ENCODE peak calls at places on chromosomes 5 and 9, in seven cellular contexts. C is cardiac muscle cell, E is GM19239, Q is AG20443, G is vagina, R is HFFc6, S is anterior cingulate cortex. U is an unnamed sample.

GRCh38 chr9:117763314-117763713 is 59.1 kb downstream of the TLR4 start:
- DNase-seq in R (peak; percentile 46), G (no peak), S (no peak), C (peak; percentile 45), Q (peak; percentile 39), E (no peak), U (peak; percentile 23)

GRCh38 chr5:137034213-137034612 is 464.9 kb downstream of the SPOCK1 start:
- DNase-seq in C (no peak), S (no peak), R (no peak), E (no peak), Q (no peak), G (no peak), U (no peak)

GRCh38 chr5:132473019-132473531 is 17.5 kb downstream of the IRF1 start:
- DNase-seq in S (no peak), G (no peak), Q (no peak), C (no peak), R (no peak), E (no peak), U (no peak)

GRCh38 chr5:39187873-39188731 is 31.3 kb downstream of the FYB1 start:
- DNase-seq in C (no peak), S (no peak), Q (no peak), E (no peak), R (peak; percentile 19), G (no peak), U (no peak)

GRCh38 chr5:144583493-144584154 is 413.0 kb downstream of the KCTD16 start:
- DNase-seq in G (no peak), C (no peak), S (no peak), R (no peak), Q (no peak), E (no peak), U (no peak)

GRCh38 chr5:111072949-111073682 is 1.6 kb downstream of the TSLP start:
- DNase-seq in E (no peak), G (no peak), Q (peak; percentile 38), S (no peak), C (peak; percentile 40), R (no peak), U (peak; percentile 74)

GRCh38 chr5:150333400-150333799 is 24.1 kb upstream of the TCOF1 start:
- DNase-seq in R (no peak), Q (no peak), G (no peak), E (no peak), S (no peak), C (no peak), U (no peak)

GRCh38 chr9:114515528-114515927 is 10.3 kb upstream of the WHRN start:
- DNase-seq in R (no peak), C (no peak), G (no peak), E (no peak), S (no peak), Q (no peak), U (no peak)

GRCh38 chr5:173327948-173328895 is at the start of gene STC2:
- DNase-seq in E (peak; percentile 71), Q (peak; percentile 92), R (peak; percentile 93), C (peak; percentile 89), G (no peak), S (no peak), U (peak; percentile 99)

GRCh38 chr9:86792136-86792535 is 155.2 kb downstream of the GAS1 start:
- DNase-seq in C (no peak), E (no peak), S (no peak), Q (no peak), G (no peak), R (peak; percentile 3), U (no peak)

GRCh38 chr9:129352157-129352870 is 174.3 kb upstream of the IER5L start:
- DNase-seq in G (no peak), R (no peak), S (no peak), E (no peak), C (peak; percentile 43), Q (peak; percentile 59), U (no peak)

GRCh38 chr5:130762031-130762430 is 403.0 kb downstream of the HINT1 start:
- DNase-seq in Q (peak; percentile 11), S (no peak), R (no peak), C (peak; percentile 10), E (no peak), G (no peak), U (no peak)

GRCh38 chr5:56490971-56491468 is 257.9 kb upstream of the ANKRD55 start:
- DNase-seq in E (no peak), R (no peak), Q (no peak), G (no peak), S (no peak), C (peak; percentile 58), U (no peak)

GRCh38 chr9:77876091-77876490 is 155.5 kb downstream of the GNAQ start:
- DNase-seq in R (no peak), G (no peak), Q (peak; percentile 28), S (no peak), E (no peak), C (peak; percentile 75), U (no peak)

GRCh38 chr5:116576043-116576713 is 1.6 kb upstream of the SEMA6A start:
- DNase-seq in G (no peak), C (peak; percentile 76), R (no peak), Q (peak; percentile 79), S (peak; percentile 27), E (peak; percentile 54), U (peak; percentile 31)

GRCh38 chr9:34123682-34124081 is 2.8 kb downstream of the DCAF12 start:
- DNase-seq in R (no peak), S (no peak), G (no peak), Q (no peak), C (no peak), E (no peak), U (no peak)

GRCh38 chr5:106874974-106875373 is 795.8 kb downstream of the EFNA5 start:
- DNase-seq in C (no peak), E (no peak), Q (no peak), G (no peak), R (no peak), S (no peak), U (no peak)

GRCh38 chr5:170523129-170523497 is 19.3 kb downstream of the KCNIP1 start:
- DNase-seq in E (no peak), G (no peak), R (no peak), C (peak; percentile 62), Q (no peak), S (peak; percentile 45), U (peak; percentile 58)

GRCh38 chr5:1239514-1240251 is 14.5 kb downstream of the SLC6A18 start:
- DNase-seq in E (no peak), S (no peak), Q (no peak), G (no peak), R (no peak), C (no peak), U (no peak)

GRCh38 chr9:89234186-89234585 is 55.6 kb upstream of the SHC3 start:
- DNase-seq in E (no peak), G (no peak), S (no peak), Q (no peak), C (no peak), R (no peak), U (no peak)

GRCh38 chr9:94175669-94176068 is 83.4 kb upstream of the ZNF169 start:
- DNase-seq in Q (no peak), C (peak; percentile 66), G (no peak), R (no peak), S (no peak), E (no peak), U (no peak)

GRCh38 chr5:132887326-132887725 is 13.9 kb downstream of the LEAP2 start:
- DNase-seq in Q (no peak), S (no peak), G (no peak), E (no peak), C (no peak), R (no peak), U (no peak)

GRCh38 chr9:123457586-123457985 is 101.6 kb downstream of the CRB2 start:
- DNase-seq in E (no peak), S (no peak), Q (no peak), R (no peak), C (no peak), G (no peak), U (no peak)

GRCh38 chr5:158958048-158958994 is 141.4 kb downstream of the EBF1 start:
- DNase-seq in E (no peak), G (no peak), S (no peak), Q (no peak), C (no peak), R (no peak), U (no peak)

GRCh38 chr5:13331585-13331984 is 612.9 kb downstream of the DNAH5 start:
- DNase-seq in G (no peak), Q (no peak), C (no peak), E (no peak), R (no peak), S (no peak), U (no peak)

GRCh38 chr5:56356121-56356875 is 123.2 kb upstream of the ANKRD55 start:
- DNase-seq in R (no peak), G (no peak), Q (no peak), S (no peak), C (no peak), E (no peak), U (no peak)

GRCh38 chr9:82939451-82939850 is 123.5 kb downstream of the RASEF start:
- DNase-seq in R (no peak), C (no peak), G (no peak), Q (no peak), E (no peak), S (no peak), U (no peak)

GRCh38 chr5:132011561-132012384 is at the start of gene ACSL6:
- DNase-seq in C (no peak), R (no peak), S (no peak), E (no peak), G (peak; percentile 74), Q (peak; percentile 52), U (peak; percentile 39)

GRCh38 chr5:66769839-66770617 is 173.8 kb downstream of the MAST4 start:
- DNase-seq in C (peak; percentile 40), R (peak; percentile 4), E (no peak), Q (no peak), G (no peak), S (no peak), U (no peak)

GRCh38 chr5:170287532-170287931 is 10.0 kb downstream of the LCP2 start:
- DNase-seq in R (no peak), E (no peak), G (no peak), S (no peak), C (peak; percentile 51), Q (no peak), U (peak; percentile 79)

GRCh38 chr5:1324301-1324700 is 20.6 kb downstream of the CLPTM1L start:
- DNase-seq in R (no peak), Q (no peak), C (no peak), G (no peak), E (no peak), S (no peak), U (no peak)

GRCh38 chr9:113622600-113623400 is 159.3 kb downstream of the RGS3 start:
- DNase-seq in Q (peak; percentile 67), R (peak; percentile 86), S (no peak), G (no peak), C (peak; percentile 76), E (peak; percentile 40), U (peak; percentile 92)

GRCh38 chr9:76630916-76631315 is 133.3 kb upstream of the PCA3 start:
- DNase-seq in S (no peak), C (no peak), G (no peak), R (no peak), Q (no peak), E (no peak), U (no peak)

GRCh38 chr5:149855371-149855770 is 89.2 kb downstream of the PDE6A start:
- DNase-seq in E (no peak), G (no peak), C (no peak), Q (no peak), S (no peak), R (no peak), U (no peak)

GRCh38 chr5:77155179-77155839 is 55.2 kb upstream of the PDE8B start:
- DNase-seq in E (no peak), R (no peak), Q (no peak), C (no peak), G (no peak), S (no peak), U (no peak)

GRCh38 chr9:81312346-81312745 is 377.0 kb downstream of the TLE1 start:
- DNase-seq in E (no peak), S (no peak), Q (no peak), R (no peak), G (no peak), C (peak; percentile 13), U (no peak)

GRCh38 chr9:34403554-34404380 is 27.1 kb upstream of the MYORG start:
- DNase-seq in R (peak; percentile 62), Q (peak; percentile 79), S (peak; percentile 32), E (peak; percentile 52), G (no peak), C (peak; percentile 70), U (peak; percentile 48)

GRCh38 chr9:37026936-37027581 is 7.0 kb downstream of the PAX5 start:
- DNase-seq in Q (no peak), C (no peak), G (no peak), E (no peak), R (no peak), S (no peak), U (no peak)

U was measured in MG63.